ENCODE peak calls at places on chromosomes 4 and X, in seven cellular contexts. O is stromal cell of bone marrow; Y is naive thymus-derived CD8-positive, alpha-beta T cell; B is T47D; R is GM23248; X is PC-3; U is lower lobe of right lung. A is an unnamed sample.

GRCh38 chr4:183658362-183659028 is 490 bp downstream of the RWDD4 start:
- DNase-seq in O (no peak), Y (no peak), B (no peak), R (peak; percentile 59), X (peak; percentile 4), U (peak; percentile 50), A (peak; percentile 14)

GRCh38 chr4:30979402-30979801 is 259.2 kb downstream of the PCDH7 start:
- DNase-seq in O (no peak), Y (no peak), B (no peak), R (no peak), X (no peak), U (no peak), A (no peak)

GRCh38 chr4:25654971-25655963 is at the start of gene SLC34A2:
- DNase-seq in O (no peak), Y (no peak), B (peak; percentile 15), R (no peak), X (no peak), U (peak; percentile 88), A (no peak)

GRCh38 chr4:54090804-54091623 is 8.9 kb upstream of the GSX2 start:
- DNase-seq in O (no peak), Y (no peak), B (peak; percentile 48), R (peak; percentile 80), X (peak; percentile 61), U (peak; percentile 57), A (peak; percentile 43)

GRCh38 chr4:151627491-151627890 is 133.3 kb downstream of the GATB start:
- DNase-seq in O (no peak), Y (no peak), B (no peak), R (peak; percentile 60), X (peak; percentile 38), U (no peak), A (peak; percentile 14)

GRCh38 chr4:177108708-177109107 is 201.0 kb upstream of the NEIL3 start:
- DNase-seq in O (peak; percentile 54), Y (no peak), B (peak; percentile 31), R (peak; percentile 69), X (peak; percentile 17), U (no peak), A (peak; percentile 45)

GRCh38 chr4:87076690-87077358 is 142.0 kb downstream of the AFF1 start:
- DNase-seq in O (no peak), Y (no peak), B (no peak), R (peak; percentile 37), X (no peak), U (no peak), A (no peak)

GRCh38 chr4:2281575-2282343 is 19.9 kb upstream of the MXD4 start:
- DNase-seq in O (no peak), Y (peak; percentile 88), B (no peak), R (no peak), X (no peak), U (no peak), A (no peak)

GRCh38 chr4:22498866-22499265 is 17.0 kb downstream of the ADGRA3 start:
- DNase-seq in O (no peak), Y (no peak), B (no peak), R (no peak), X (no peak), U (no peak), A (no peak)

GRCh38 chr4:10023806-10024205 is 2.5 kb upstream of the SLC2A9 start:
- DNase-seq in O (no peak), Y (no peak), B (no peak), R (peak; percentile 33), X (no peak), U (no peak), A (no peak)

GRCh38 chrX:37423864-37424569 is 74.9 kb downstream of the PRRG1 start:
- DNase-seq in O (no peak), Y (no peak), B (no peak), R (no peak), X (peak; percentile 78), U (no peak), A (peak; percentile 33)

GRCh38 chr4:125704726-125705125 is 390.0 kb downstream of the FAT4 start:
- DNase-seq in O (no peak), Y (no peak), B (no peak), R (peak; percentile 37), X (peak; percentile 12), U (no peak), A (peak; percentile 74)

GRCh38 chr4:112031712-112032328 is 113.4 kb upstream of the FAM241A start:
- DNase-seq in O (peak; percentile 48), Y (no peak), B (peak; percentile 73), R (peak; percentile 86), X (peak; percentile 66), U (no peak), A (peak; percentile 65)

GRCh38 chr4:108192056-108192455 is 23.3 kb upstream of the LEF1 start:
- DNase-seq in O (no peak), Y (no peak), B (no peak), R (no peak), X (no peak), U (no peak), A (no peak)

GRCh38 chrX:8005678-8006347 is 78.6 kb upstream of the PNPLA4 start:
- DNase-seq in O (no peak), Y (no peak), B (no peak), R (no peak), X (peak; percentile 30), U (no peak), A (no peak)

GRCh38 chr4:99824070-99824599 is 7.5 kb downstream of the DAPP1 start:
- DNase-seq in O (no peak), Y (no peak), B (no peak), R (no peak), X (no peak), U (no peak), A (no peak)

GRCh38 chrX:120310861-120311631 is at the start of gene TMEM255A:
- DNase-seq in O (no peak), Y (no peak), B (no peak), R (peak; percentile 21), X (no peak), U (peak; percentile 37), A (no peak)

GRCh38 chr4:77617203-77617602 is 11.6 kb downstream of the CXCL13 start:
- DNase-seq in O (no peak), Y (no peak), B (no peak), R (peak; percentile 50), X (peak; percentile 55), U (no peak), A (peak; percentile 38)

GRCh38 chr4:119589165-119589564 is 39.4 kb downstream of the PDE5A start:
- DNase-seq in O (no peak), Y (no peak), B (no peak), R (no peak), X (no peak), U (no peak), A (peak; percentile 43)

GRCh38 chrX:110042521-110042920 is 39.6 kb downstream of the TMEM164 start:
- DNase-seq in O (no peak), Y (no peak), B (no peak), R (peak; percentile 9), X (peak; percentile 7), U (no peak), A (peak; percentile 57)

GRCh38 chr4:112916868-112917267 is 132.6 kb upstream of the ANK2 start:
- DNase-seq in O (no peak), Y (no peak), B (no peak), R (peak; percentile 30), X (no peak), U (no peak), A (peak; percentile 57)

GRCh38 chr4:26787461-26788340 is 72.9 kb upstream of the STIM2 start:
- DNase-seq in O (peak; percentile 36), Y (peak; percentile 6), B (peak; percentile 6), R (peak; percentile 70), X (peak; percentile 96), U (no peak), A (peak; percentile 77)

GRCh38 chr4:6463311-6464289 is 8.8 kb downstream of the PPP2R2C start:
- DNase-seq in O (no peak), Y (no peak), B (no peak), R (no peak), X (no peak), U (no peak), A (no peak)

GRCh38 chr4:169659736-169660670 is 39.6 kb downstream of the CLCN3 start:
- DNase-seq in O (peak; percentile 99), Y (peak; percentile 69), B (peak; percentile 92), R (peak; percentile 100), X (peak; percentile 96), U (peak; percentile 55), A (peak; percentile 100)

GRCh38 chr4:986428-986948 is 356 bp upstream of the IDUA start:
- DNase-seq in O (no peak), Y (no peak), B (no peak), R (no peak), X (no peak), U (no peak), A (no peak)

GRCh38 chr4:106048250-106048931 is 153.1 kb downstream of the NPNT start:
- DNase-seq in O (peak; percentile 68), Y (no peak), B (no peak), R (no peak), X (no peak), U (no peak), A (peak; percentile 62)

GRCh38 chr4:1990676-1991075 is 18.1 kb downstream of the NELFA start:
- DNase-seq in O (no peak), Y (no peak), B (no peak), R (no peak), X (no peak), U (no peak), A (no peak)

GRCh38 chrX:68112321-68112720 is 321.0 kb downstream of the OPHN1 start:
- DNase-seq in O (no peak), Y (no peak), B (no peak), R (no peak), X (peak; percentile 2), U (no peak), A (peak; percentile 1)

GRCh38 chr4:111632752-111633151 is 512.5 kb upstream of the FAM241A start:
- DNase-seq in O (no peak), Y (no peak), B (no peak), R (peak; percentile 82), X (peak; percentile 16), U (no peak), A (peak; percentile 86)

GRCh38 chr4:158863296-158863695 is 94.5 kb downstream of the FNIP2 start:
- DNase-seq in O (no peak), Y (no peak), B (no peak), R (no peak), X (no peak), U (no peak), A (no peak)

GRCh38 chrX:17433965-17434364 is 59.0 kb downstream of the NHS start:
- DNase-seq in O (no peak), Y (no peak), B (no peak), R (no peak), X (no peak), U (no peak), A (no peak)